ENCODE peak calls at places on chromosomes 3 and 15, in four cellular contexts. D is HepG2, C is substantia nigra, G is MM.1S. L is an unnamed sample.
A peak's percentile ranks its signal among the peaks of the same experiment; 100 is the strongest.

GRCh38 chr3:9024341-9024740 is 61.1 kb upstream of the RAD18 start:
- DNase-seq in D (no peak), C (no peak), G (no peak), L (no peak)

GRCh38 chr15:71455107-71455506 is 339.8 kb downstream of the THSD4 start:
- DNase-seq in D (no peak), C (no peak), G (no peak), L (no peak)

GRCh38 chr3:194046995-194047681 is 88.8 kb upstream of the HES1 start:
- DNase-seq in D (no peak), C (peak; percentile 30), G (peak; percentile 83), L (peak; percentile 46)

GRCh38 chr3:178513539-178514410 is 22.5 kb upstream of the KCNMB2 start:
- DNase-seq in D (no peak), C (no peak), G (peak; percentile 93), L (no peak)

GRCh38 chr3:127747751-127748521 is 74.4 kb downstream of the MGLL start:
- DNase-seq in D (no peak), C (no peak), G (no peak), L (peak; percentile 75)

GRCh38 chr3:194212869-194213320 is 76.9 kb downstream of the HES1 start:
- DNase-seq in D (no peak), C (no peak), G (no peak), L (no peak)

GRCh38 chr3:150168694-150169093 is 198.0 kb upstream of the PFN2 start:
- DNase-seq in D (no peak), C (no peak), G (no peak), L (no peak)

GRCh38 chr15:41581110-41581509 is 22.1 kb downstream of the TYRO3 start:
- DNase-seq in D (no peak), C (no peak), G (peak; percentile 14), L (no peak)

GRCh38 chr15:58761010-58761388 is 10.1 kb upstream of the MINDY2 start:
- DNase-seq in D (no peak), C (no peak), G (no peak), L (no peak)

GRCh38 chr3:81173514-81173913 is 587.9 kb downstream of the GBE1 start:
- DNase-seq in D (peak; percentile 10), C (no peak), G (no peak), L (no peak)

GRCh38 chr3:51340311-51340829 is 44.7 kb upstream of the MANF start:
- DNase-seq in D (peak; percentile 72), C (no peak), G (no peak), L (no peak)

GRCh38 chr3:185253645-185254410 is at the start of gene EHHADH:
- DNase-seq in D (peak; percentile 64), C (no peak), G (peak; percentile 81), L (peak; percentile 81)

GRCh38 chr15:66080791-66081475 is 172.6 kb downstream of the MEGF11 start:
- DNase-seq in D (peak; percentile 72), C (no peak), G (no peak), L (no peak)

GRCh38 chr3:54139630-54140029 is 17.3 kb downstream of the CACNA2D3 start:
- DNase-seq in D (no peak), C (no peak), G (no peak), L (no peak)

GRCh38 chr15:42785569-42785968 is 48.6 kb upstream of the CDAN1 start:
- DNase-seq in D (no peak), C (no peak), G (no peak), L (no peak)

GRCh38 chr15:90104551-90104950 is 2.3 kb upstream of the IDH2 start:
- DNase-seq in D (no peak), C (no peak), G (no peak), L (no peak)

GRCh38 chr3:57079221-57079831 is 18.9 kb downstream of the SPATA12 start:
- DNase-seq in D (peak; percentile 28), C (no peak), G (no peak), L (peak; percentile 30)

GRCh38 chr3:194872669-194872977 is 186.9 kb downstream of the FAM43A start:
- DNase-seq in D (no peak), C (no peak), G (no peak), L (no peak)

GRCh38 chr15:77354064-77354463 is 65.8 kb downstream of the PEAK1 start:
- DNase-seq in D (no peak), C (no peak), G (no peak), L (no peak)

GRCh38 chr3:87503901-87504498 is 227.6 kb upstream of the POU1F1 start:
- DNase-seq in D (peak; percentile 60), C (no peak), G (peak; percentile 72), L (no peak)

GRCh38 chr15:68376447-68377060 is 55.4 kb downstream of the ITGA11 start:
- DNase-seq in D (no peak), C (no peak), G (no peak), L (no peak)

GRCh38 chr15:62503451-62503850 is 338.4 kb upstream of the C2CD4B start:
- DNase-seq in D (no peak), C (no peak), G (no peak), L (no peak)
- H3K27ac ChIP-seq in D (no peak overlapping the region), C (no peak overlapping the region), G (no peak overlapping the region), L (no peak overlapping the region)

DNA sequence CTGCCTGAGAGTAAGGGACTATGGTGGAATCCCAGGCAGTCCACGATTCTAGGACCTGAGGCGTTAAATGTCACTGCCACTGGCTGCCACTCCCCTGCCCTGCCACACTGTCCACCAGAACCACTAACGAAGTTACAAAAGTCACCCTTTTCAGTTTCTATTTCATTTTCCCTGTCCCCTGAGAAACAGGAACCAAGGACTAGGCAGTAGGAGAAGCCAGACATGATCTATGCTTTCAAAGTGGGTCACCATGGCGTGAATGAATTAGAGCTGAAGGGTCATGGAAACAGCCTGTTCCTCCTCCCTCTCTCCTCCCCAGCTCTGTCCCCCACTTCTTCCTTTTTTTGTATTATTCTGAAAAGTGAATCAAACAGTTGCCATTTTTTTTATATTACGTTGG is 9.1 kb upstream of the ADPRH start:
- DNase-seq in D (no peak), C (no peak), G (peak; percentile 10), L (no peak)
- H3K27ac ChIP-seq in D (no peak overlapping the region), C (no peak overlapping the region), G (no peak overlapping the region), L (no peak overlapping the region)

GRCh38 chr3:192419312-192419711 is 308.0 kb downstream of the FGF12 start:
- DNase-seq in D (no peak), C (no peak), G (no peak), L (no peak)

GRCh38 chr3:192417559-192418055 is 309.7 kb downstream of the FGF12 start:
- DNase-seq in D (no peak), C (no peak), G (no peak), L (no peak)

GRCh38 chr3:192413461-192413860 is 313.9 kb downstream of the FGF12 start:
- DNase-seq in D (no peak), C (no peak), G (no peak), L (no peak)

GRCh38 chr3:192422321-192422997 is 304.9 kb downstream of the FGF12 start:
- DNase-seq in D (no peak), C (no peak), G (no peak), L (no peak)

GRCh38 chr3:192417012-192417411 is 310.3 kb downstream of the FGF12 start:
- DNase-seq in D (no peak), C (no peak), G (no peak), L (no peak)
- H3K27ac ChIP-seq in D (no peak overlapping the region), C (no peak overlapping the region), G (no peak overlapping the region), L (no peak overlapping the region)

DNA sequence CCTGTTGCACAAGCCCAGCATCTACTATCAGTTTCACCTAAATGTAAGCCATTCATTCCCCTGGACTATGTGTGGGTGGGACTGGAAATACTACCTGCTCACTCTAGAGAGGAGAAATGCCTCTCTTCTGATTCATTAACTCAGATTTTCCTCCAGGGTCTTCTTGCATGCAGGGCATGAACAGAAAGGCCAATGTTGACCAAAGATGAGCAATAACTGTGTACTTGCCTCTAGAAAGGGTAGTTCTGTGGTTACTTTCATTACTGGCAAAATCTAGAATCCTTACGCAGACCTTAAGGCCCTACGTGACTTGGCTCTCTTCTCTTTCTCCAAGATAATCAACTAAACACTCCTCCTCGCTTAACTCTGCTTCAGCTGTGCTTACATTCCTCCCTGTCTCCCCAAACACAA is 81.4 kb upstream of the PSMD6 start:
- DNase-seq in D (no peak), C (no peak), G (no peak), L (no peak)
- H3K27ac ChIP-seq in D (no peak overlapping the region), C (no peak overlapping the region), G (no peak overlapping the region), L (no peak overlapping the region)

DNA sequence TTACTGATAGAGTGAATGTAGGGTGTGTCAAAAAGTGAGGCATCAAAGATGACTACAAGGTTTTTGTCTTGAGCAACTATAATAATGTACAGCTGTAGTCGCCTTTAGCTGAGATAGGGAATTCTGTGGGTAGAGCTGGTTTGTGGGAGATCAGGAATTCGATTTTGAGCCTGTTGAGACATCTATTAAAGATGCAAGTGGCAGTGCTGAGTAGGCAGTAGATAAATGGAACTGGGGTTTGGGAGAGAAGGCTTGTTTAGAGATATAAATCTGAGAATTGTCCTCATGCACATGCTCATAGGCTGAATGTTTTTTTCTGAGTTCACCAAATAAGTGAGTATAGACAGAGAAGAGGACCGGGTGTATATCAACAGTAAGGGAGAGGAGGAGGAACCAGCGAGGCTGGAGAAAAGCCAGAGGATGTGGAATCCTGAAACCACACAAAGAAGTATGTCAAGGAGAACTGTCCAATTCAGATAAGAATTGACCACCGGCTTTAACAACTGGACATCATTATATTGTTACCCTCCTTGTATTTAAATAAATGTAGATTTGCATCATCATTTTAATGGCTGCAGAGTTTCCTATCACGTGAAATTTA is 146.0 kb upstream of the TNIK start:
- DNase-seq in D (no peak), C (no peak), G (no peak), L (no peak)
- H3K27ac ChIP-seq in D (no peak overlapping the region), C (no peak overlapping the region), G (no peak overlapping the region), L (no peak overlapping the region)

GRCh38 chr15:28995193-28995592 is 109.4 kb downstream of the APBA2 start:
- DNase-seq in D (no peak), C (no peak), G (no peak), L (no peak)

GRCh38 chr15:28996953-28997352 is 111.2 kb downstream of the APBA2 start:
- DNase-seq in D (no peak), C (no peak), G (no peak), L (no peak)

GRCh38 chr15:28996289-28996688 is 110.5 kb downstream of the APBA2 start:
- DNase-seq in D (no peak), C (no peak), G (no peak), L (no peak)

GRCh38 chr15:28994830-28995180 is 109.0 kb downstream of the APBA2 start:
- DNase-seq in D (no peak), C (no peak), G (no peak), L (no peak)

DNA sequence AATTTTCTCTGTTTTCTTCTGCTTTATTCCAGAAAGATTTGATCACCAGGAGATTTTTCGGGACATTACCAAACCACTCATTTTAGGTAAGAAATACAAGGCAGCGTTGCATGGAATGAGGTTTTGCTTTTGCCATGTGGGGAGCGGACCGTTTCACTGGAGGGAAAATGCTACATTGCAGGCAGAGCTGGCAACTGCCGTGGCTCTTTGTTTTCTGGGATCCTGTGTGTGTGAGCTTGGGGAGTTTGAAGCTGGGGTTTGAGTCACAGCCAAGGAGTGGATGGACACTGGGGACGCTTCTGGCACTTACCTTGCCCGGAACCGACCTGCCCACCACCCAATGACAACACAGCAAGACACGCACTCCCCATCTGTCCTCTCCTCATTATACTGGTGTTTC is 109.9 kb downstream of the APBA2 start:
- DNase-seq in D (no peak), C (no peak), G (no peak), L (no peak)
- H3K27ac ChIP-seq in D (no peak overlapping the region), C (peak overlapping the region; percentile 98), G (no peak overlapping the region), L (no peak overlapping the region)

L was measured in lung.